ENCODE peak calls at places on chromosome 16, in five cellular contexts. One of them, this sample, is unnamed.

GRCh38 chr16:89721644-89722391 is 481 bp downstream of the ZNF276 start:
- DNase-seq in NCI-H345: peak
- DNase-seq in KBM-7: peak
- DNase-seq in stomach: peak
- DNase-seq in iris pigment epithelial cell: peak
- DNase-seq in this sample: peak

GRCh38 chr16:72815348-72816318 is 232.3 kb downstream of the ZFHX3 start:
- DNase-seq in NCI-H345: no peak
- DNase-seq in KBM-7: no peak
- DNase-seq in stomach: no peak
- DNase-seq in iris pigment epithelial cell: no peak
- DNase-seq in this sample: peak

GRCh38 chr16:4691666-4692412 is 1.5 kb upstream of the NUDT16L1 start:
- DNase-seq in NCI-H345: no peak
- DNase-seq in KBM-7: no peak
- DNase-seq in stomach: no peak
- DNase-seq in iris pigment epithelial cell: no peak
- DNase-seq in this sample: no peak

GRCh38 chr16:17474037-17474436 is 3.3 kb upstream of the XYLT1 start:
- DNase-seq in NCI-H345: no peak
- DNase-seq in KBM-7: peak
- DNase-seq in stomach: no peak
- DNase-seq in iris pigment epithelial cell: no peak
- DNase-seq in this sample: peak

GRCh38 chr16:63613701-63614100 is 1508.2 kb downstream of the CDH11 start:
- DNase-seq in NCI-H345: no peak
- DNase-seq in KBM-7: no peak
- DNase-seq in stomach: no peak
- DNase-seq in iris pigment epithelial cell: no peak
- DNase-seq in this sample: peak

GRCh38 chr16:483351-484075 is 44.0 kb upstream of the CAPN15 start:
- DNase-seq in NCI-H345: no peak
- DNase-seq in KBM-7: no peak
- DNase-seq in stomach: no peak
- DNase-seq in iris pigment epithelial cell: peak
- DNase-seq in this sample: no peak

GRCh38 chr16:84598391-84598750 is 19.5 kb downstream of the COTL1 start:
- DNase-seq in NCI-H345: no peak
- DNase-seq in KBM-7: no peak
- DNase-seq in stomach: no peak
- DNase-seq in iris pigment epithelial cell: no peak
- DNase-seq in this sample: no peak

GRCh38 chr16:82016268-82016667 is 5.0 kb upstream of the SDR42E1 start:
- DNase-seq in NCI-H345: no peak
- DNase-seq in KBM-7: peak
- DNase-seq in stomach: no peak
- DNase-seq in iris pigment epithelial cell: peak
- DNase-seq in this sample: peak

GRCh38 chr16:85151603-85152413 is 39.5 kb upstream of the CIBAR2 start:
- DNase-seq in NCI-H345: peak
- DNase-seq in KBM-7: no peak
- DNase-seq in stomach: peak
- DNase-seq in iris pigment epithelial cell: peak
- DNase-seq in this sample: peak

GRCh38 chr16:30458561-30459394 is 13.1 kb upstream of the SEPHS2 start:
- DNase-seq in NCI-H345: no peak
- DNase-seq in KBM-7: peak
- DNase-seq in stomach: peak
- DNase-seq in iris pigment epithelial cell: no peak
- DNase-seq in this sample: no peak

GRCh38 chr16:84739349-84740124 is 39.7 kb downstream of the USP10 start:
- DNase-seq in NCI-H345: no peak
- DNase-seq in KBM-7: no peak
- DNase-seq in stomach: no peak
- DNase-seq in iris pigment epithelial cell: peak
- DNase-seq in this sample: peak

GRCh38 chr16:1534021-1535020 is 855 bp downstream of the TMEM204 start:
- DNase-seq in NCI-H345: no peak
- DNase-seq in KBM-7: no peak
- DNase-seq in stomach: no peak
- DNase-seq in iris pigment epithelial cell: peak
- DNase-seq in this sample: no peak

GRCh38 chr16:4032768-4033167 is 83.5 kb downstream of the ADCY9 start:
- DNase-seq in NCI-H345: no peak
- DNase-seq in KBM-7: peak
- DNase-seq in stomach: peak
- DNase-seq in iris pigment epithelial cell: no peak
- DNase-seq in this sample: no peak

GRCh38 chr16:72198021-72198420 is 26.1 kb upstream of the PMFBP1 start:
- DNase-seq in NCI-H345: peak
- DNase-seq in KBM-7: no peak
- DNase-seq in stomach: no peak
- DNase-seq in iris pigment epithelial cell: peak
- DNase-seq in this sample: peak

GRCh38 chr16:62540496-62540895 is 504.3 kb upstream of the CDH8 start:
- DNase-seq in NCI-H345: no peak
- DNase-seq in KBM-7: no peak
- DNase-seq in stomach: no peak
- DNase-seq in iris pigment epithelial cell: no peak
- DNase-seq in this sample: no peak

GRCh38 chr16:1979271-1980025 is 1.8 kb downstream of the NOXO1 start:
- DNase-seq in NCI-H345: no peak
- DNase-seq in KBM-7: no peak
- DNase-seq in stomach: peak
- DNase-seq in iris pigment epithelial cell: no peak
- DNase-seq in this sample: no peak

GRCh38 chr16:84563776-84564420 is 54.0 kb downstream of the COTL1 start:
- DNase-seq in NCI-H345: no peak
- DNase-seq in KBM-7: no peak
- DNase-seq in stomach: no peak
- DNase-seq in iris pigment epithelial cell: no peak
- DNase-seq in this sample: no peak

GRCh38 chr16:2365397-2365796 is 24.9 kb upstream of the ABCA3 start:
- DNase-seq in NCI-H345: no peak
- DNase-seq in KBM-7: no peak
- DNase-seq in stomach: no peak
- DNase-seq in iris pigment epithelial cell: no peak
- DNase-seq in this sample: no peak

GRCh38 chr16:11072420-11073153 is 128.2 kb downstream of the CLEC16A start:
- DNase-seq in NCI-H345: no peak
- DNase-seq in KBM-7: peak
- DNase-seq in stomach: no peak
- DNase-seq in iris pigment epithelial cell: no peak
- DNase-seq in this sample: peak

GRCh38 chr16:1075546-1075945 is 3.0 kb downstream of the SSTR5 start:
- DNase-seq in NCI-H345: peak
- DNase-seq in KBM-7: no peak
- DNase-seq in stomach: no peak
- DNase-seq in iris pigment epithelial cell: no peak
- DNase-seq in this sample: no peak

GRCh38 chr16:13864689-13865088 is 55.3 kb upstream of the ERCC4 start:
- DNase-seq in NCI-H345: no peak
- DNase-seq in KBM-7: peak
- DNase-seq in stomach: no peak
- DNase-seq in iris pigment epithelial cell: no peak
- DNase-seq in this sample: no peak

GRCh38 chr16:9090101-9090959 is 1.1 kb upstream of the HAPSTR1 start:
- DNase-seq in NCI-H345: no peak
- DNase-seq in KBM-7: no peak
- DNase-seq in stomach: peak
- DNase-seq in iris pigment epithelial cell: no peak
- DNase-seq in this sample: no peak

GRCh38 chr16:86261379-86261778 is 248.9 kb upstream of the FOXF1 start:
- DNase-seq in NCI-H345: no peak
- DNase-seq in KBM-7: peak
- DNase-seq in stomach: no peak
- DNase-seq in iris pigment epithelial cell: peak
- DNase-seq in this sample: peak

GRCh38 chr16:78249056-78249455 is 149.6 kb downstream of the WWOX start:
- DNase-seq in NCI-H345: peak
- DNase-seq in KBM-7: no peak
- DNase-seq in stomach: peak
- DNase-seq in iris pigment epithelial cell: no peak
- DNase-seq in this sample: no peak

GRCh38 chr16:424033-424622 is 1.3 kb upstream of the RAB11FIP3 start:
- DNase-seq in NCI-H345: no peak
- DNase-seq in KBM-7: no peak
- DNase-seq in stomach: peak
- DNase-seq in iris pigment epithelial cell: peak
- DNase-seq in this sample: peak

This sample was measured in M059J.